ENCODE peak calls at places on chromosomes 5 and 9, in seven cellular contexts. One of them, this sample, is unnamed.

GRCh38 chr9:89177021-89177400 is 1.6 kb downstream of the SHC3 start:
- DNase-seq in NCI-H1417: peak; percentile 40
- DNase-seq in NCI-H1105: no peak
- DNase-seq in head of caudate nucleus: no peak
- DNase-seq in ovary: no peak
- DNase-seq in endothelial cell: no peak
- DNase-seq in stimulated activated CD4-positive, alpha-beta T cell treated with anti-CD3 and anti-CD28 coated beads, Interleukin-1b, Interleukin-23, amount 100 ng/mL, for 4 hours: no peak
- DNase-seq in this sample: no peak

GRCh38 chr5:78778538-78778937 is 130.0 kb upstream of the LHFPL2 start:
- DNase-seq in stimulated activated CD4-positive, alpha-beta T cell treated with anti-CD3 and anti-CD28 coated beads, Interleukin-1b, Interleukin-23, amount 100 ng/mL, for 4 hours: no peak
- DNase-seq in NCI-H1417: peak; percentile 4
- DNase-seq in endothelial cell: no peak
- DNase-seq in ovary: no peak
- DNase-seq in NCI-H1105: no peak
- DNase-seq in head of caudate nucleus: no peak
- DNase-seq in this sample: no peak

GRCh38 chr9:127921592-127922120 is 4.8 kb upstream of the ST6GALNAC4 start:
- DNase-seq in ovary: peak; percentile 78
- DNase-seq in head of caudate nucleus: peak; percentile 86
- DNase-seq in stimulated activated CD4-positive, alpha-beta T cell treated with anti-CD3 and anti-CD28 coated beads, Interleukin-1b, Interleukin-23, amount 100 ng/mL, for 4 hours: peak; percentile 71
- DNase-seq in endothelial cell: peak; percentile 77
- DNase-seq in NCI-H1105: no peak
- DNase-seq in NCI-H1417: peak; percentile 75
- DNase-seq in this sample: peak; percentile 30

GRCh38 chr5:38500861-38501260 is 55.6 kb downstream of the LIFR start:
- DNase-seq in head of caudate nucleus: no peak
- DNase-seq in NCI-H1105: no peak
- DNase-seq in ovary: no peak
- DNase-seq in stimulated activated CD4-positive, alpha-beta T cell treated with anti-CD3 and anti-CD28 coated beads, Interleukin-1b, Interleukin-23, amount 100 ng/mL, for 4 hours: no peak
- DNase-seq in NCI-H1417: no peak
- DNase-seq in endothelial cell: no peak
- DNase-seq in this sample: no peak

GRCh38 chr5:10546186-10546585 is 17.7 kb upstream of the ANKRD33B start:
- DNase-seq in ovary: no peak
- DNase-seq in NCI-H1417: no peak
- DNase-seq in stimulated activated CD4-positive, alpha-beta T cell treated with anti-CD3 and anti-CD28 coated beads, Interleukin-1b, Interleukin-23, amount 100 ng/mL, for 4 hours: no peak
- DNase-seq in endothelial cell: no peak
- DNase-seq in NCI-H1105: no peak
- DNase-seq in head of caudate nucleus: no peak
- DNase-seq in this sample: no peak

GRCh38 chr5:22855824-22856223 is 2.7 kb upstream of the CDH12 start:
- DNase-seq in endothelial cell: no peak
- DNase-seq in NCI-H1417: no peak
- DNase-seq in ovary: no peak
- DNase-seq in stimulated activated CD4-positive, alpha-beta T cell treated with anti-CD3 and anti-CD28 coated beads, Interleukin-1b, Interleukin-23, amount 100 ng/mL, for 4 hours: no peak
- DNase-seq in NCI-H1105: no peak
- DNase-seq in head of caudate nucleus: no peak
- DNase-seq in this sample: no peak

GRCh38 chr9:6564868-6565267 is 80.7 kb downstream of the GLDC start:
- DNase-seq in ovary: peak; percentile 42
- DNase-seq in NCI-H1417: no peak
- DNase-seq in head of caudate nucleus: no peak
- DNase-seq in stimulated activated CD4-positive, alpha-beta T cell treated with anti-CD3 and anti-CD28 coated beads, Interleukin-1b, Interleukin-23, amount 100 ng/mL, for 4 hours: no peak
- DNase-seq in endothelial cell: no peak
- DNase-seq in NCI-H1105: no peak
- DNase-seq in this sample: no peak

GRCh38 chr9:37034320-37034937 is 361 bp upstream of the PAX5 start:
- DNase-seq in NCI-H1105: peak; percentile 65
- DNase-seq in endothelial cell: peak; percentile 58
- DNase-seq in head of caudate nucleus: no peak
- DNase-seq in ovary: no peak
- DNase-seq in stimulated activated CD4-positive, alpha-beta T cell treated with anti-CD3 and anti-CD28 coated beads, Interleukin-1b, Interleukin-23, amount 100 ng/mL, for 4 hours: no peak
- DNase-seq in NCI-H1417: no peak
- DNase-seq in this sample: peak; percentile 67

GRCh38 chr5:37554938-37555337 is 175.8 kb downstream of the WDR70 start:
- DNase-seq in NCI-H1417: no peak
- DNase-seq in endothelial cell: peak; percentile 15
- DNase-seq in head of caudate nucleus: no peak
- DNase-seq in ovary: no peak
- DNase-seq in NCI-H1105: no peak
- DNase-seq in stimulated activated CD4-positive, alpha-beta T cell treated with anti-CD3 and anti-CD28 coated beads, Interleukin-1b, Interleukin-23, amount 100 ng/mL, for 4 hours: no peak
- DNase-seq in this sample: no peak

GRCh38 chr5:43661102-43661501 is 58.1 kb downstream of the NNT start:
- DNase-seq in NCI-H1105: no peak
- DNase-seq in endothelial cell: peak; percentile 30
- DNase-seq in ovary: peak; percentile 21
- DNase-seq in head of caudate nucleus: peak; percentile 60
- DNase-seq in stimulated activated CD4-positive, alpha-beta T cell treated with anti-CD3 and anti-CD28 coated beads, Interleukin-1b, Interleukin-23, amount 100 ng/mL, for 4 hours: no peak
- DNase-seq in NCI-H1417: peak; percentile 50
- DNase-seq in this sample: no peak

GRCh38 chr9:40911647-40912046 is 216.8 kb downstream of the FOXD4L6 start:
- DNase-seq in ovary: no peak
- DNase-seq in NCI-H1105: no peak
- DNase-seq in endothelial cell: no peak
- DNase-seq in stimulated activated CD4-positive, alpha-beta T cell treated with anti-CD3 and anti-CD28 coated beads, Interleukin-1b, Interleukin-23, amount 100 ng/mL, for 4 hours: no peak
- DNase-seq in NCI-H1417: no peak
- DNase-seq in head of caudate nucleus: no peak
- DNase-seq in this sample: no peak

GRCh38 chr9:38127271-38127839 is 58.3 kb upstream of the SHB start:
- DNase-seq in ovary: no peak
- DNase-seq in NCI-H1105: no peak
- DNase-seq in stimulated activated CD4-positive, alpha-beta T cell treated with anti-CD3 and anti-CD28 coated beads, Interleukin-1b, Interleukin-23, amount 100 ng/mL, for 4 hours: no peak
- DNase-seq in head of caudate nucleus: no peak
- DNase-seq in endothelial cell: no peak
- DNase-seq in NCI-H1417: no peak
- DNase-seq in this sample: no peak

GRCh38 chr9:89883401-89884341 is 278.9 kb downstream of the GADD45G start:
- DNase-seq in endothelial cell: no peak
- DNase-seq in NCI-H1105: no peak
- DNase-seq in head of caudate nucleus: no peak
- DNase-seq in stimulated activated CD4-positive, alpha-beta T cell treated with anti-CD3 and anti-CD28 coated beads, Interleukin-1b, Interleukin-23, amount 100 ng/mL, for 4 hours: no peak
- DNase-seq in ovary: no peak
- DNase-seq in NCI-H1417: no peak
- DNase-seq in this sample: no peak

GRCh38 chr5:150654181-150654580 is 6.9 kb upstream of the MYOZ3 start:
- DNase-seq in NCI-H1105: no peak
- DNase-seq in ovary: no peak
- DNase-seq in head of caudate nucleus: no peak
- DNase-seq in NCI-H1417: no peak
- DNase-seq in endothelial cell: no peak
- DNase-seq in stimulated activated CD4-positive, alpha-beta T cell treated with anti-CD3 and anti-CD28 coated beads, Interleukin-1b, Interleukin-23, amount 100 ng/mL, for 4 hours: no peak
- DNase-seq in this sample: no peak

GRCh38 chr5:157026789-157027424 is 32.0 kb downstream of the HAVCR1 start:
- DNase-seq in head of caudate nucleus: no peak
- DNase-seq in NCI-H1417: peak; percentile 64
- DNase-seq in NCI-H1105: peak; percentile 21
- DNase-seq in endothelial cell: no peak
- DNase-seq in ovary: no peak
- DNase-seq in stimulated activated CD4-positive, alpha-beta T cell treated with anti-CD3 and anti-CD28 coated beads, Interleukin-1b, Interleukin-23, amount 100 ng/mL, for 4 hours: no peak
- DNase-seq in this sample: no peak

GRCh38 chr5:72134226-72134625 is 27.0 kb downstream of the MAP1B start:
- DNase-seq in stimulated activated CD4-positive, alpha-beta T cell treated with anti-CD3 and anti-CD28 coated beads, Interleukin-1b, Interleukin-23, amount 100 ng/mL, for 4 hours: no peak
- DNase-seq in NCI-H1417: peak; percentile 10
- DNase-seq in ovary: no peak
- DNase-seq in endothelial cell: no peak
- DNase-seq in head of caudate nucleus: no peak
- DNase-seq in NCI-H1105: no peak
- DNase-seq in this sample: no peak

GRCh38 chr5:68028131-68028727 is 187.3 kb upstream of the PIK3R1 start:
- DNase-seq in ovary: no peak
- DNase-seq in endothelial cell: no peak
- DNase-seq in head of caudate nucleus: no peak
- DNase-seq in NCI-H1417: no peak
- DNase-seq in NCI-H1105: no peak
- DNase-seq in stimulated activated CD4-positive, alpha-beta T cell treated with anti-CD3 and anti-CD28 coated beads, Interleukin-1b, Interleukin-23, amount 100 ng/mL, for 4 hours: no peak
- DNase-seq in this sample: no peak

GRCh38 chr5:1736889-1737711 is 62.5 kb downstream of the MRPL36 start:
- DNase-seq in NCI-H1417: no peak
- DNase-seq in stimulated activated CD4-positive, alpha-beta T cell treated with anti-CD3 and anti-CD28 coated beads, Interleukin-1b, Interleukin-23, amount 100 ng/mL, for 4 hours: no peak
- DNase-seq in NCI-H1105: no peak
- DNase-seq in ovary: no peak
- DNase-seq in endothelial cell: peak; percentile 14
- DNase-seq in head of caudate nucleus: peak; percentile 22
- DNase-seq in this sample: no peak

GRCh38 chr9:4305065-4305481 is 5.2 kb upstream of the GLIS3 start:
- DNase-seq in head of caudate nucleus: no peak
- DNase-seq in endothelial cell: no peak
- DNase-seq in NCI-H1105: no peak
- DNase-seq in ovary: no peak
- DNase-seq in stimulated activated CD4-positive, alpha-beta T cell treated with anti-CD3 and anti-CD28 coated beads, Interleukin-1b, Interleukin-23, amount 100 ng/mL, for 4 hours: no peak
- DNase-seq in NCI-H1417: no peak
- DNase-seq in this sample: no peak

GRCh38 chr9:81671880-81672280 is 17.5 kb downstream of the TLE1 start:
- DNase-seq in ovary: peak; percentile 95
- DNase-seq in stimulated activated CD4-positive, alpha-beta T cell treated with anti-CD3 and anti-CD28 coated beads, Interleukin-1b, Interleukin-23, amount 100 ng/mL, for 4 hours: no peak
- DNase-seq in NCI-H1417: no peak
- DNase-seq in endothelial cell: no peak
- DNase-seq in NCI-H1105: peak; percentile 24
- DNase-seq in head of caudate nucleus: peak; percentile 55
- DNase-seq in this sample: no peak

This sample was measured in GDM1.